ENCODE peak calls at places on chromosomes 6 and 20, in eight cellular contexts. I, Y, V, C, M, J, F and O are unnamed samples.

GRCh38 chr20:40763646-40764295 is 74.7 kb upstream of the MAFB start:
- DNase-seq in I (no peak), Y (no peak), V (no peak), C (no peak), M (peak; percentile 15), J (no peak), F (no peak), O (no peak)

GRCh38 chr6:110415297-110415916 is at the start of gene DDO:
- DNase-seq in I (peak; percentile 87), Y (peak; percentile 34), V (peak; percentile 54), C (no peak), M (peak; percentile 41), J (no peak), F (no peak), O (no peak)

GRCh38 chr6:30942338-30943060 is 1.7 kb downstream of the MUCL3 start:
- DNase-seq in I (peak; percentile 93), Y (peak; percentile 85), V (peak; percentile 88), C (peak; percentile 79), M (peak; percentile 71), J (no peak), F (peak; percentile 98), O (peak; percentile 44)

GRCh38 chr20:50746138-50746940 is 15.0 kb downstream of the PARD6B start:
- DNase-seq in I (no peak), Y (peak; percentile 35), V (no peak), C (no peak), M (no peak), J (no peak), F (no peak), O (no peak)

GRCh38 chr6:166691199-166691598 is 64.1 kb upstream of the RPS6KA2 start:
- DNase-seq in I (no peak), Y (peak; percentile 57), V (peak; percentile 90), C (no peak), M (peak; percentile 56), J (no peak), F (no peak), O (peak; percentile 6)

GRCh38 chr6:37489697-37490336 is 9.9 kb downstream of the CCDC167 start:
- DNase-seq in I (peak; percentile 64), Y (no peak), V (no peak), C (no peak), M (no peak), J (no peak), F (no peak), O (no peak)

GRCh38 chr6:131651782-131652181 is 14.7 kb downstream of the ENPP3 start:
- DNase-seq in I (no peak), Y (no peak), V (no peak), C (no peak), M (no peak), J (no peak), F (no peak), O (no peak)

GRCh38 chr20:19888269-19888669 is 128.9 kb upstream of the NAA20 start:
- DNase-seq in I (peak; percentile 73), Y (peak; percentile 18), V (peak; percentile 13), C (no peak), M (no peak), J (no peak), F (no peak), O (no peak)

GRCh38 chr6:53300656-53301551 is 47.8 kb downstream of the ELOVL5 start:
- DNase-seq in I (no peak), Y (peak; percentile 61), V (no peak), C (no peak), M (peak; percentile 77), J (no peak), F (no peak), O (no peak)

GRCh38 chr6:131831392-131831791 is 23.6 kb downstream of the ENPP1 start:
- DNase-seq in I (no peak), Y (peak; percentile 37), V (peak; percentile 61), C (no peak), M (peak; percentile 65), J (no peak), F (no peak), O (no peak)

GRCh38 chr6:125888989-125889656 is 67.4 kb upstream of the HINT3 start:
- DNase-seq in I (no peak), Y (peak; percentile 60), V (peak; percentile 77), C (no peak), M (peak; percentile 13), J (no peak), F (peak; percentile 24), O (no peak)

GRCh38 chr6:32825966-32826365 is 9.2 kb upstream of the HLA-DOB start:
- DNase-seq in I (no peak), Y (peak; percentile 86), V (peak; percentile 87), C (no peak), M (peak; percentile 29), J (no peak), F (no peak), O (no peak)

GRCh38 chr6:78749326-78749725 is 118.0 kb upstream of the IRAK1BP1 start:
- DNase-seq in I (no peak), Y (peak; percentile 6), V (peak; percentile 0), C (no peak), M (peak; percentile 24), J (no peak), F (no peak), O (peak; percentile 2)

GRCh38 chr20:59248031-59248684 is 52.3 kb upstream of the EDN3 start:
- DNase-seq in I (no peak), Y (no peak), V (peak; percentile 5), C (no peak), M (no peak), J (no peak), F (no peak), O (no peak)

GRCh38 chr6:87698618-87699017 is 3.4 kb downstream of the AKIRIN2 start:
- DNase-seq in I (no peak), Y (no peak), V (no peak), C (no peak), M (peak; percentile 37), J (no peak), F (no peak), O (no peak)

GRCh38 chr6:137542713-137543112 is 48.5 kb upstream of the OLIG3 start:
- DNase-seq in I (no peak), Y (no peak), V (no peak), C (no peak), M (no peak), J (no peak), F (no peak), O (no peak)

GRCh38 chr6:1929931-1930330 is 315.5 kb downstream of the GMDS start:
- DNase-seq in I (no peak), Y (no peak), V (no peak), C (no peak), M (no peak), J (no peak), F (no peak), O (no peak)

GRCh38 chr6:47714802-47715201 is 16.4 kb downstream of the ADGRF4 start:
- DNase-seq in I (no peak), Y (no peak), V (no peak), C (no peak), M (no peak), J (no peak), F (no peak), O (no peak)

DNA sequence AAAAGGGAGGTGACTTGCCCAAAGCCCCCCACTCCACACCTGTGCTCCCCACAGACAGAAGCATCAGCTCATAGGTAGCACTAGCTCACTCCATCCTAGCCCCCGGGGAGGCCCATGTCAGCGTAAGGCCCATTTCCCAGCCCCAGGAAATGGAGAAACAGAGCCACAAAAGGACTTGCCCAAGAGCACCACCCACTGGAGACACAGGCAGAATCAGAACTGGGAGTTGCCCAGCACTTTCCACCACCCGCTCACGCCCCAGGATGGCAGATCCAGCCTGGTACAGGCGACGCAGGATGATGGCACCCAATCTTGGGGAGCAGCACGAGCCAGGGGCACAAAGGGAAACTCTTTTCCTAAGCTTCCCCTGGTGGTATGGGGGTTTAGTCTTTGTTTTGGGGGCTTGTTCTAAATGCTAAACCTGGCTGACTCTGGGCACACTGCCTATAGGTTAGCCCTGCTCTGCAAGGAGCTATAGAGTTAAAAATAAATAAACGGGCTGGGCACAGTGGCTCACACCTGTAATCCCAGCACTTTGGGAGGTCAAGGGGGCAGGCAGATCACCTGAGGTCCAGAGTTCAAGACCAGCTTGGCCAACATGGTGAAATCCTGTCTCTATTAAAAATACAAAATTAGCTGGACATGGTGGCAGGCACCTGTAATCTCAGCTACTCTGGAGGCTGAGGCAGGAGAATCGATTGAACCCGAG is 11.8 kb downstream of the C20orf203 start:
- DNase-seq in I (no peak), Y (no peak), V (no peak), C (no peak), M (no peak), J (no peak), F (no peak), O (no peak)
- TF ChIP-seq CTCF in I (no peak), Y (no peak), V (no peak), C (no peak), M (peak; percentile 3), J (no peak), F (no peak), O (no peak)

GRCh38 chr6:8539446-8539845 is 104.1 kb upstream of the SLC35B3 start:
- DNase-seq in I (no peak), Y (peak; percentile 15), V (peak; percentile 55), C (peak; percentile 9), M (peak; percentile 25), J (no peak), F (no peak), O (no peak)
- TF ChIP-seq CTCF in I (no peak), Y (no peak), V (peak; percentile 54), C (no peak), M (peak; percentile 27), J (no peak), F (no peak), O (no peak)

DNA sequence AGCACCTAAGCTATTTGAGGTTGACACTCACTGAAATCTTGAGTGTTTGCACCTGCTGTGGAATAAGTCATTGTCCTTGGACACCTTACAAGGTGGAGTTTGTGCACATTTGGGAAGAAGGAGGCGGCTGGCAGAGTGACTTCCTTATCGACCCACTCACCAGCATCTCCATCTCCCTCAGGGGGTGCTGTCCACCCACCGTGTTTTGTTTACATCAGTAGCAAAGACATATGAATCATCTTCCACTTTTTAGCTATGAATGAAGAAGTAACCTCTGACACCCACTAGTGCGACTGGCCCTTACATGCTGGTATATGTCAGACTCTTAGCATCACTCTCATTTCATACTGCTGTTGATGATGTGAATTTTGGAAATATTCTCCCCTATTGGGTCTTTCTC is 119.5 kb upstream of the SGK1 start:
- DNase-seq in I (no peak), Y (peak; percentile 49), V (peak; percentile 55), C (no peak), M (peak; percentile 58), J (no peak), F (no peak), O (no peak)
- TF ChIP-seq CTCF in I (no peak), Y (no peak), V (no peak), C (no peak), M (no peak), J (no peak), F (no peak), O (peak; percentile 4)

GRCh38 chr20:56848561-56848960 is 219.5 kb downstream of the TFAP2C start:
- DNase-seq in I (no peak), Y (no peak), V (no peak), C (no peak), M (no peak), J (no peak), F (no peak), O (no peak)

GRCh38 chr20:56855693-56856092 is 226.6 kb downstream of the TFAP2C start:
- DNase-seq in I (no peak), Y (no peak), V (no peak), C (no peak), M (no peak), J (no peak), F (no peak), O (no peak)

GRCh38 chr20:56845546-56846081 is 216.5 kb downstream of the TFAP2C start:
- DNase-seq in I (no peak), Y (no peak), V (no peak), C (no peak), M (no peak), J (no peak), F (no peak), O (no peak)

GRCh38 chr20:56851552-56851951 is 222.4 kb downstream of the TFAP2C start:
- DNase-seq in I (no peak), Y (no peak), V (no peak), C (no peak), M (no peak), J (no peak), F (no peak), O (no peak)
- TF ChIP-seq CTCF in I (no peak), Y (no peak), V (no peak), C (no peak), M (no peak), J (no peak), F (no peak), O (no peak)